ENCODE peak calls at places on chromosomes 16 and 17, in four cellular contexts. One of them, this sample, is unnamed.

GRCh38 chr17:76567634-76568432 is 17.8 kb downstream of the ST6GALNAC2 start:
- DNase-seq in GM13976: no peak
- DNase-seq in uterus: no peak
- DNase-seq in neural progenitor cell: no peak
- DNase-seq in this sample: peak

GRCh38 chr16:48384305-48384981 is 770 bp downstream of the SIAH1 start:
- DNase-seq in GM13976: peak
- DNase-seq in uterus: peak
- DNase-seq in neural progenitor cell: peak
- DNase-seq in this sample: peak

GRCh38 chr17:81230043-81230820 is 7.5 kb upstream of the CEP131 start:
- DNase-seq in GM13976: no peak
- DNase-seq in uterus: no peak
- DNase-seq in neural progenitor cell: no peak
- DNase-seq in this sample: peak

GRCh38 chr17:80101946-80102706 is 745 bp downstream of the GAA start:
- DNase-seq in GM13976: peak
- DNase-seq in uterus: no peak
- DNase-seq in neural progenitor cell: peak
- DNase-seq in this sample: peak

GRCh38 chr16:48246066-48246465 is 1.3 kb downstream of the ABCC11 start:
- DNase-seq in GM13976: no peak
- DNase-seq in uterus: no peak
- DNase-seq in neural progenitor cell: no peak
- DNase-seq in this sample: no peak

GRCh38 chr17:41530062-41531048 is 2.2 kb upstream of the KRT19 start:
- DNase-seq in GM13976: no peak
- DNase-seq in uterus: peak
- DNase-seq in neural progenitor cell: no peak
- DNase-seq in this sample: no peak

GRCh38 chr17:78759203-78759968 is 22.7 kb downstream of the CYTH1 start:
- DNase-seq in GM13976: peak
- DNase-seq in uterus: no peak
- DNase-seq in neural progenitor cell: no peak
- DNase-seq in this sample: no peak

GRCh38 chr17:31444026-31444425 is 52.6 kb downstream of the RAB11FIP4 start:
- DNase-seq in GM13976: no peak
- DNase-seq in uterus: no peak
- DNase-seq in neural progenitor cell: no peak
- DNase-seq in this sample: no peak

GRCh38 chr17:82018152-82019041 is 4.3 kb downstream of the CENPX start:
- DNase-seq in GM13976: no peak
- DNase-seq in uterus: no peak
- DNase-seq in neural progenitor cell: no peak
- DNase-seq in this sample: no peak

GRCh38 chr17:37064166-37064565 is 115.4 kb downstream of the AATF start:
- DNase-seq in GM13976: no peak
- DNase-seq in uterus: no peak
- DNase-seq in neural progenitor cell: no peak
- DNase-seq in this sample: no peak

GRCh38 chr16:27430923-27431484 is 29.0 kb downstream of the IL21R start:
- DNase-seq in GM13976: peak
- DNase-seq in uterus: no peak
- DNase-seq in neural progenitor cell: no peak
- DNase-seq in this sample: no peak

GRCh38 chr16:74753180-74753579 is 21.4 kb downstream of the FA2H start:
- DNase-seq in GM13976: no peak
- DNase-seq in uterus: no peak
- DNase-seq in neural progenitor cell: no peak
- DNase-seq in this sample: no peak

This sample was measured in H7.